ENCODE peak calls at places on chromosomes 4 and X, in five cellular contexts. H, X, D, G and R are unnamed samples.
A peak's percentile ranks its signal among the peaks of the same experiment; 100 is the strongest.

GRCh38 chr4:150342945-150343344 is 239.0 kb upstream of the MAB21L2 start:
- DNase-seq in H (no peak), X (no peak), D (no peak), G (no peak), R (no peak)

GRCh38 chrX:23900220-23900797 is 7.4 kb downstream of the APOO start:
- DNase-seq in H (no peak), X (no peak), D (no peak), G (no peak), R (no peak)

GRCh38 chrX:345020-345925 is 26.7 kb upstream of the GTPBP6 start:
- DNase-seq in H (no peak), X (no peak), D (peak; percentile 40), G (no peak), R (no peak)

GRCh38 chr4:110550260-110550659 is 72.6 kb downstream of the PITX2 start:
- DNase-seq in H (no peak), X (no peak), D (no peak), G (no peak), R (peak; percentile 20)

GRCh38 chrX:20060961-20061868 is 55.5 kb downstream of the MAP7D2 start:
- DNase-seq in H (no peak), X (no peak), D (no peak), G (no peak), R (no peak)

GRCh38 chr4:106034205-106034604 is 138.9 kb downstream of the NPNT start:
- DNase-seq in H (no peak), X (no peak), D (no peak), G (no peak), R (no peak)

GRCh38 chrX:130539721-130540321 is 138.0 kb downstream of the RBMX2 start:
- DNase-seq in H (peak; percentile 25), X (peak; percentile 44), D (peak; percentile 52), G (peak; percentile 15), R (peak; percentile 45)

GRCh38 chrX:39755152-39756032 is 342.4 kb downstream of the BCOR start:
- DNase-seq in H (peak; percentile 81), X (peak; percentile 62), D (no peak), G (peak; percentile 63), R (peak; percentile 93)

GRCh38 chr4:153014460-153014859 is 78.3 kb downstream of the FHDC1 start:
- DNase-seq in H (no peak), X (no peak), D (no peak), G (no peak), R (peak; percentile 8)

GRCh38 chr4:68152411-68152810 is 22.7 kb upstream of the TMPRSS11F start:
- DNase-seq in H (no peak), X (peak; percentile 9), D (no peak), G (no peak), R (no peak)

GRCh38 chr4:40058121-40058520 is 1.5 kb downstream of the N4BP2 start:
- DNase-seq in H (no peak), X (peak; percentile 19), D (no peak), G (no peak), R (no peak)

GRCh38 chr4:123386608-123387007 is 10.0 kb upstream of the SPRY1 start:
- DNase-seq in H (no peak), X (no peak), D (no peak), G (no peak), R (peak; percentile 18)

GRCh38 chr4:176186721-176187395 is 8.5 kb downstream of the SPATA4 start:
- DNase-seq in H (no peak), X (no peak), D (no peak), G (no peak), R (no peak)

GRCh38 chr4:77393981-77394380 is 211.6 kb upstream of the CXCL13 start:
- DNase-seq in H (no peak), X (no peak), D (no peak), G (no peak), R (no peak)

GRCh38 chr4:26426892-26427291 is 63.4 kb downstream of the CCKAR start:
- DNase-seq in H (no peak), X (no peak), D (no peak), G (no peak), R (no peak)

DNA sequence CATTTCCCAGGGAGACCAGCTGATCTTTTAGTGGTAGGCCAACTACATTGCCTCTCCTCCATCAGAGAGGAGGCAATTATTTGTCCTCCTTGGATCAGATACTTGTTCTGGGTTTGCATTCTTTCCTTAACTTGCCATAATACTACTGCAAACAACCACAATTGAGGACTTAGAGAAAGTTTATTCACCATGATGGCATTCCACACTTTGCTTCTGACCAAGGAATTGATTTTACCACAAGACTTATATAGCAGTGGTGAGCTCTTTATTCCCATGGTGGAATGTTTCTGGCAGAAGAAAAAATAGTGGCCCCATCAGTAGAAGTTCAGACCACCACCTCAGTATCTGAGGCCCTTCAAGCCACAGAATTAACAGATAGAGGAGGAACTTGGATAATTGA is 123.9 kb upstream of the PPP3CA start:
- DNase-seq in H (no peak), X (no peak), D (no peak), G (no peak), R (no peak)
- TF ChIP-seq MAFK in H (no peak), X (no peak), D (no peak), G (no peak), R (no peak)

GRCh38 chr4:163654621-163655020 is 160.1 kb downstream of the TMA16 start:
- DNase-seq in H (no peak), X (no peak), D (no peak), G (no peak), R (no peak)

GRCh38 chr4:163651761-163652160 is 157.3 kb downstream of the TMA16 start:
- DNase-seq in H (no peak), X (no peak), D (no peak), G (no peak), R (no peak)

GRCh38 chr4:163649557-163650091 is 155.1 kb downstream of the TMA16 start:
- DNase-seq in H (no peak), X (no peak), D (no peak), G (no peak), R (no peak)
- TF ChIP-seq MAFK in H (no peak), X (no peak), D (no peak), G (no peak), R (no peak)

GRCh38 chrX:64894454-64895038 is 81.7 kb downstream of the ZC4H2 start:
- DNase-seq in H (no peak), X (peak; percentile 13), D (peak; percentile 58), G (peak; percentile 36), R (peak; percentile 5)
- TF ChIP-seq MAFK in H (no peak), X (no peak), D (no peak), G (no peak), R (no peak)

DNA sequence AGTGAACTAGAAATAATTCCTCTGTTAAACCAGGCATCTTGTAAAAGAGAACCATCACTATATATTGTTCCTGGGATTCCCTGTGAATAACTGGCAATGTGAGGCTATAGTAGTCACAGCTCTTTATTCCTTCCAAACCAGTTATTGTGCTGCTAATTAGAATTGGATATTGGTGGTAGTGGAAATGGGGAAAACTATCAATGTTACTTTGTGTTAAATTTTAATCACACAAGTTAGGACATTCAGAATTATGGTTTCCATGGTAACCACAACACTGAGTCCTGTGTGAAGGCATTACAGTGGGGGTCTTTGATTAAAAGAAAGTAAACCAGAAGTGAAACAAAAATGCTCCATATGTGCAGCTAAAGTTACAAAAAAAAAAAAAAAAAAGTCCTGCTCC is 200.3 kb downstream of the ADGRL3 start:
- DNase-seq in H (no peak), X (no peak), D (no peak), G (no peak), R (no peak)
- TF ChIP-seq MAFK in H (no peak), X (no peak), D (no peak), G (no peak), R (no peak)

DNA sequence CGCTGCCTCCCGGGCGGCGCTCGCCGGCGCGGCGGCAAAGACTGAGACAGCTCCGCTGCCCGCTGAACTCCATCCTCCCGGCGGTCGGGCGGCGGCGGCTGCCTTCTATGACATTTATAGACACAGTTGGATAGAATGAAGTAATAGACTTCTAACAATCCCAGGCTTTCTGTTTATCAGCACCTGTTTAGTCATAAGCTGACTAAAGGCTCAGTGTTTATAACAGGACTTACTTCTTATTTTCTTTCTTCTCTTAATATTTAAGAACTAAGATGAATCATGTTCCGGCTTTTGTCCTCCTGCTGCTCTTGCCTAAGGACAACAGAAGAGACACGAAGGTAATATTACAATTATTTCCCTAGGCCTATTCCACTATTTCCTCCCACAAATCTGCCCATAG is 3.9 kb downstream of the ARL13A start:
- DNase-seq in H (no peak), X (no peak), D (no peak), G (no peak), R (peak; percentile 87)
- TF ChIP-seq MAFK in H (no peak), X (no peak), D (no peak), G (no peak), R (no peak)

GRCh38 chrX:105745863-105746262 is 76.5 kb upstream of the NRK start:
- DNase-seq in H (no peak), X (no peak), D (no peak), G (no peak), R (no peak)
- TF ChIP-seq MAFK in H (no peak), X (no peak), D (no peak), G (no peak), R (no peak)